ENCODE peak calls at places on chromosomes 4 and X, in six cellular contexts. K is hippocampal formation, Y is Panc1, N is C1 segment of cervical spinal cord, P is ureter, W is kidney glomerular epithelial cell. F is an unnamed sample.
A peak's percentile ranks its signal among the peaks of the same experiment; 100 is the strongest.

GRCh38 chr4:19888587-19888986 is 363.1 kb upstream of the SLIT2 start:
- DNase-seq in W (no peak), P (no peak), K (no peak), Y (no peak), N (no peak), F (no peak)

GRCh38 chrX:148310402-148311200 is 189.8 kb upstream of the AFF2 start:
- DNase-seq in Y (no peak), K (no peak), W (no peak), P (no peak), N (no peak), F (no peak)

GRCh38 chrX:150473371-150473770 is 95.0 kb upstream of the MTM1 start:
- DNase-seq in Y (no peak), N (no peak), K (no peak), W (no peak), P (no peak), F (no peak)

GRCh38 chrX:38959736-38960534 is 158.7 kb downstream of the MID1IP1 start:
- DNase-seq in W (no peak), P (no peak), Y (no peak), N (no peak), K (no peak), F (no peak)

GRCh38 chrX:100587846-100588245 is 3.1 kb downstream of the TNMD start:
- DNase-seq in K (no peak), W (no peak), P (no peak), Y (no peak), N (no peak), F (no peak)

GRCh38 chr4:136812100-136812880 is 720.0 kb downstream of the PCDH18 start:
- DNase-seq in Y (no peak), K (no peak), W (no peak), P (no peak), N (no peak), F (no peak)

GRCh38 chr4:67522851-67523671 is 22.2 kb downstream of the CENPC start:
- DNase-seq in P (no peak), K (no peak), N (no peak), W (no peak), Y (no peak), F (no peak)

GRCh38 chr4:110005461-110006056 is 92.9 kb downstream of the EGF start:
- DNase-seq in N (no peak), P (no peak), Y (peak; percentile 24), K (no peak), W (peak; percentile 76), F (no peak)

GRCh38 chr4:83125738-83126141 is 11.2 kb upstream of the PLAC8 start:
- DNase-seq in P (no peak), K (no peak), W (no peak), Y (no peak), N (no peak), F (no peak)